ENCODE peak calls at places on chromosomes 6 and 20, in ten cellular contexts. One of them, this sample, is unnamed.

GRCh38 chr6:25757936-25758642 is 3.5 kb downstream of the SLC17A4 start:
- DNase-seq in activated naive CD4-positive, alpha-beta T cell: no peak
- DNase-seq in NCI-H69: no peak
- DNase-seq in GM12865: no peak
- DNase-seq in cerebellum: no peak
- DNase-seq in A172: no peak
- DNase-seq in sigmoid colon: no peak
- DNase-seq in NCI-H1105: no peak
- DNase-seq in effector memory CD8-positive, alpha-beta T cell: no peak
- DNase-seq in GM23248: no peak
- DNase-seq in this sample: no peak

GRCh38 chr6:146881228-146882181 is 282.7 kb downstream of the ADGB start:
- DNase-seq in activated naive CD4-positive, alpha-beta T cell: no peak
- DNase-seq in NCI-H69: no peak
- DNase-seq in GM23248: no peak
- DNase-seq in GM12865: no peak
- DNase-seq in cerebellum: no peak
- DNase-seq in sigmoid colon: no peak
- DNase-seq in A172: no peak
- DNase-seq in NCI-H1105: no peak
- DNase-seq in effector memory CD8-positive, alpha-beta T cell: no peak
- DNase-seq in this sample: peak

GRCh38 chr6:75178757-75179156 is 27.1 kb downstream of the COL12A1 start:
- DNase-seq in NCI-H69: no peak
- DNase-seq in GM12865: no peak
- DNase-seq in NCI-H1105: no peak
- DNase-seq in A172: no peak
- DNase-seq in activated naive CD4-positive, alpha-beta T cell: no peak
- DNase-seq in effector memory CD8-positive, alpha-beta T cell: no peak
- DNase-seq in sigmoid colon: no peak
- DNase-seq in GM23248: peak
- DNase-seq in cerebellum: no peak
- DNase-seq in this sample: no peak

GRCh38 chr6:143397229-143398222 is 53.0 kb downstream of the ADAT2 start:
- DNase-seq in NCI-H69: peak
- DNase-seq in activated naive CD4-positive, alpha-beta T cell: no peak
- DNase-seq in GM12865: no peak
- DNase-seq in A172: peak
- DNase-seq in cerebellum: no peak
- DNase-seq in effector memory CD8-positive, alpha-beta T cell: peak
- DNase-seq in GM23248: peak
- DNase-seq in NCI-H1105: no peak
- DNase-seq in sigmoid colon: no peak
- DNase-seq in this sample: peak

GRCh38 chr20:11929947-11930346 is 12.3 kb downstream of the BTBD3 start:
- DNase-seq in sigmoid colon: no peak
- DNase-seq in A172: no peak
- DNase-seq in effector memory CD8-positive, alpha-beta T cell: no peak
- DNase-seq in GM23248: no peak
- DNase-seq in GM12865: no peak
- DNase-seq in NCI-H69: no peak
- DNase-seq in cerebellum: no peak
- DNase-seq in activated naive CD4-positive, alpha-beta T cell: no peak
- DNase-seq in NCI-H1105: no peak
- DNase-seq in this sample: no peak

GRCh38 chr6:134938896-134939295 is 11.0 kb downstream of the ALDH8A1 start:
- DNase-seq in cerebellum: no peak
- DNase-seq in activated naive CD4-positive, alpha-beta T cell: no peak
- DNase-seq in sigmoid colon: no peak
- DNase-seq in GM23248: no peak
- DNase-seq in NCI-H69: peak
- DNase-seq in effector memory CD8-positive, alpha-beta T cell: no peak
- DNase-seq in GM12865: peak
- DNase-seq in NCI-H1105: no peak
- DNase-seq in A172: peak
- DNase-seq in this sample: peak

GRCh38 chr6:52253494-52253893 is 9.2 kb upstream of the IL17F start:
- DNase-seq in activated naive CD4-positive, alpha-beta T cell: no peak
- DNase-seq in NCI-H1105: no peak
- DNase-seq in GM12865: peak
- DNase-seq in GM23248: peak
- DNase-seq in NCI-H69: peak
- DNase-seq in cerebellum: no peak
- DNase-seq in effector memory CD8-positive, alpha-beta T cell: no peak
- DNase-seq in sigmoid colon: no peak
- DNase-seq in A172: no peak
- DNase-seq in this sample: no peak

GRCh38 chr20:22623211-22623610 is 38.8 kb upstream of the FOXA2 start:
- DNase-seq in NCI-H1105: no peak
- DNase-seq in GM12865: no peak
- DNase-seq in effector memory CD8-positive, alpha-beta T cell: no peak
- DNase-seq in GM23248: peak
- DNase-seq in cerebellum: no peak
- DNase-seq in sigmoid colon: no peak
- DNase-seq in activated naive CD4-positive, alpha-beta T cell: no peak
- DNase-seq in A172: peak
- DNase-seq in NCI-H69: peak
- DNase-seq in this sample: peak

GRCh38 chr6:32785781-32786533 is 22.6 kb upstream of the HLA-DQB2 start:
- DNase-seq in NCI-H1105: peak
- DNase-seq in NCI-H69: peak
- DNase-seq in activated naive CD4-positive, alpha-beta T cell: no peak
- DNase-seq in A172: peak
- DNase-seq in GM12865: peak
- DNase-seq in GM23248: peak
- DNase-seq in cerebellum: peak
- DNase-seq in sigmoid colon: peak
- DNase-seq in effector memory CD8-positive, alpha-beta T cell: peak
- DNase-seq in this sample: peak

GRCh38 chr6:156794963-156795362 is 17.8 kb downstream of the ARID1B start:
- DNase-seq in cerebellum: no peak
- DNase-seq in GM12865: peak
- DNase-seq in A172: no peak
- DNase-seq in effector memory CD8-positive, alpha-beta T cell: no peak
- DNase-seq in NCI-H1105: no peak
- DNase-seq in sigmoid colon: no peak
- DNase-seq in GM23248: no peak
- DNase-seq in activated naive CD4-positive, alpha-beta T cell: no peak
- DNase-seq in NCI-H69: no peak
- DNase-seq in this sample: no peak